ENCODE peak calls at places on chromosomes 12 and 14, in ten cellular contexts. Q, Z, L, M, C, H, V, K, P and F are unnamed samples.

GRCh38 chr12:25648460-25648859 is 95.4 kb upstream of the LMNTD1 start:
- DNase-seq in M (no peak), P (no peak), C (peak; percentile 48), H (no peak), L (no peak), Z (peak; percentile 62), V (peak; percentile 13), K (no peak), Q (no peak), F (peak; percentile 27)

GRCh38 chr12:131049002-131049401 is 95.3 kb downstream of the ADGRD1 start:
- DNase-seq in M (no peak), K (no peak), Q (no peak), H (no peak), Z (no peak), C (peak; percentile 35), P (peak; percentile 28), V (no peak), L (no peak), F (no peak)

GRCh38 chr14:76776306-76777251 is 15.3 kb downstream of the VASH1 start:
- DNase-seq in V (no peak), M (no peak), L (peak; percentile 17), K (no peak), C (no peak), P (no peak), H (no peak), Q (no peak), Z (peak; percentile 39), F (no peak)

GRCh38 chr12:47590771-47591368 is 115.0 kb downstream of the RPAP3 start:
- DNase-seq in H (no peak), Z (no peak), C (no peak), L (no peak), K (no peak), M (peak; percentile 20), V (no peak), Q (no peak), P (no peak), F (no peak)

GRCh38 chr12:98260276-98260675 is 255.1 kb upstream of the TMPO start:
- DNase-seq in C (no peak), V (no peak), K (no peak), H (no peak), M (no peak), P (no peak), L (no peak), Q (no peak), Z (no peak), F (no peak)

GRCh38 chr14:101072945-101073597 is 169.5 kb upstream of the RTL1 start:
- DNase-seq in H (peak; percentile 40), P (peak; percentile 66), K (no peak), Q (peak; percentile 66), M (no peak), Z (peak; percentile 36), V (peak; percentile 88), C (no peak), L (peak; percentile 57), F (peak; percentile 25)

GRCh38 chr12:39443704-39444234 is 849 bp upstream of the KIF21A start:
- DNase-seq in M (no peak), H (peak; percentile 15), K (no peak), V (no peak), C (no peak), L (no peak), P (no peak), Q (no peak), Z (no peak), F (no peak)

GRCh38 chr12:59929091-59929490 is 333.3 kb downstream of the SLC16A7 start:
- DNase-seq in M (no peak), V (no peak), C (no peak), Z (no peak), L (no peak), P (no peak), H (no peak), Q (no peak), K (no peak), F (no peak)

GRCh38 chr12:116559330-116560080 is at the start of gene MAP1LC3B2:
- DNase-seq in Q (no peak), V (no peak), Z (no peak), M (peak; percentile 65), K (peak; percentile 75), L (peak; percentile 87), H (no peak), C (peak; percentile 75), P (peak; percentile 81), F (no peak)

GRCh38 chr14:88551936-88552565 is 2.8 kb downstream of the PTPN21 start:
- DNase-seq in K (no peak), H (no peak), Q (peak; percentile 36), Z (no peak), L (no peak), V (no peak), C (no peak), M (no peak), P (no peak), F (no peak)

GRCh38 chr12:14373202-14373601 is 7.7 kb downstream of the ATF7IP start:
- DNase-seq in K (no peak), V (peak; percentile 61), M (no peak), L (no peak), H (no peak), C (no peak), P (no peak), Z (no peak), Q (no peak), F (no peak)

GRCh38 chr14:91873476-91874265 is 6.3 kb upstream of the TC2N start:
- DNase-seq in Z (no peak), M (no peak), V (no peak), Q (no peak), H (no peak), P (no peak), C (no peak), K (peak; percentile 89), L (no peak), F (no peak)

GRCh38 chr12:70985850-70986249 is 65.3 kb upstream of the PTPRR start:
- DNase-seq in C (no peak), Z (no peak), V (no peak), K (no peak), Q (no peak), H (no peak), P (no peak), L (no peak), M (peak; percentile 10), F (no peak)

DNA sequence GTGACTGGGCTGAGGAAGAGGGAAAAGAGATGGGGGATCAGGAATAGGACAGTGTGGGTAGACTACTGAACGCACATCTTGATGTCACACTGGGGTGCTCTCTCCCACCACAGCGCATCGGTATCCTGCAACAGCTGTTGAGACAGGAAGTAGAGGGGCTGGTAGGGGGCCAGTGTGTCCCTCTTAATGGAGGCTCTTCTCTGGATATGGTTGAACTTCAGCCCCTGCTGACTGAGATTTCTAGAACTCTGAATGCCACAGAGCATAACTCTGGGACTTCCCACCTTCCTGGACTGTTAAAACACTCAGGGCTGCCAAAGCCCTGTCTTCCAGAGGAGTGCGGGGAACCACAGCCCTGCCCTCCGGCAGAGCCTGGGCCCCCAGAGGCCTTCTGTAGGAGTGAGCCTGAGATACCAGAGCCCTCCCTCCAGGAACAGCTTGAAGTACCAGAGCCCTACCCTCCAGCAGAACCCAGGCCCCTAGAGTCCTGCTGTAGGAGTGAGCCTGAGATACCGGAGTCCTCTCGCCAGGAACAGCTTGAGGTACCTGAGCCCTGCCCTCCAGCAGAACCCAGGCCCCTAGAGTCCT is 6.9 kb downstream of the C1QL4 start:
- DNase-seq in H (no peak), P (no peak), V (no peak), Z (no peak), M (no peak), Q (no peak), C (no peak), L (no peak), K (no peak), F (no peak)
- H3K27ac ChIP-seq in H (no peak overlapping the region), P (no peak overlapping the region), V (no peak overlapping the region), Z (no peak overlapping the region), M (peak overlapping the region; percentile 48), Q (no peak overlapping the region), C (no peak overlapping the region), L (no peak overlapping the region), K (no peak overlapping the region), F (no peak overlapping the region)

GRCh38 chr14:71410578-71411279 is 503.5 kb downstream of the PCNX1 start:
- DNase-seq in Z (no peak), V (no peak), C (no peak), H (no peak), Q (no peak), M (no peak), K (no peak), L (no peak), P (no peak), F (no peak)
- H3K27ac ChIP-seq in Z (no peak overlapping the region), V (no peak overlapping the region), C (no peak overlapping the region), H (no peak overlapping the region), Q (no peak overlapping the region), M (peak overlapping the region; percentile 88), K (no peak overlapping the region), L (no peak overlapping the region), P (no peak overlapping the region), F (no peak overlapping the region)

DNA sequence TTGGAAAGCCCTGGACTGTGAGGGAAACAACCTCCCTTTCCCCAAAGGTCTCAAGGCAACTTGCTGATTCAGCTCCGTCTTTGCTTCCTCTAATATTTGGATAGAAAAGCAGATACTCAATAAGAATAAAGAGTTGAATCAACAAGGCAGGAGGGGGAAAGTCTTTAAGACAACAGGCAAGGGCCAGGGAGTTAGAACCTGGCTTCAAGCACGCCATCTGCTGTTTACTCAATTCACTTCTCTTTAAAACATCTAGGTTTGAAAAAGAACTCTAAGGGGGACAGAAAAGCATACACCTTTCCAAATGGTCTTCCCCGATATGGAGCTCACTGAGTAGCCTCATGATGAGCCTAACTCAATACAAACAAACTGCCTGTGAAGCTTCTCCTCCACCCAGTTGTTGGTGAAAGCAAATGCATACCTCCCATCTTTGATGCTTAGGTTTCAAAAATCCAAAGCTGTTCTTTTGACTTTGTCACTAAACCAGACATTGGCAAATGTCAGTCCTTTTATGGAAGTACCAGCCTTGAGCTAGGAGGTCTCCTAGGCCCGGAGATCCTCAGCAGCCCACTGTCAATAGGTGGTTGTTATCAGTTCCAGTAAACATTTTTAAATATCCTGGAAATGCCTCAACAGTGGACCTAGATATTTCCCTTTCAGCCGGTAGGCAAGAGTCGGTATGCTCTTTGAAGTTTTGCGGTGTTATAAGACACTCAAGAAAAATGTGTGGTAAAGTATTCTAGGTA is 76.2 kb downstream of the SAMD4A start:
- DNase-seq in H (no peak), Q (no peak), P (no peak), V (no peak), Z (peak; percentile 32), K (no peak), M (no peak), L (no peak), C (no peak), F (no peak)
- H3K27ac ChIP-seq in H (peak overlapping the region; percentile 79), Q (no peak overlapping the region), P (no peak overlapping the region), V (no peak overlapping the region), Z (peak overlapping the region; percentile 58), K (no peak overlapping the region), M (no peak overlapping the region), L (no peak overlapping the region), C (no peak overlapping the region), F (no peak overlapping the region)

GRCh38 chr14:22979748-22980392 is 2.5 kb downstream of the AJUBA start:
- DNase-seq in L (no peak), K (no peak), Q (no peak), P (no peak), M (no peak), C (no peak), V (no peak), Z (no peak), H (no peak), F (no peak)
- H3K27ac ChIP-seq in L (no peak overlapping the region), K (no peak overlapping the region), Q (peak overlapping the region; percentile 74), P (peak overlapping the region; percentile 78), M (peak overlapping the region; percentile 69), C (peak overlapping the region; percentile 83), V (peak overlapping the region; percentile 75), Z (peak overlapping the region; percentile 99), H (peak overlapping the region; percentile 95), F (no peak overlapping the region)